ENCODE peak calls at places on chromosomes 6 and 20, in six cellular contexts. One of them, this sample, is unnamed.

GRCh38 chr6:66336171-66336570 is 629.1 kb upstream of the EYS start:
- DNase-seq in Peyer's patch: no peak
- DNase-seq in pancreas: no peak
- DNase-seq in psoas muscle: no peak
- DNase-seq in left lung: no peak
- DNase-seq in cardiac muscle cell: no peak
- DNase-seq in this sample: no peak

GRCh38 chr6:135575629-135576028 is 78.1 kb upstream of the AHI1 start:
- DNase-seq in Peyer's patch: no peak
- DNase-seq in pancreas: no peak
- DNase-seq in psoas muscle: no peak
- DNase-seq in left lung: no peak
- DNase-seq in cardiac muscle cell: no peak
- DNase-seq in this sample: no peak

GRCh38 chr6:15504581-15505350 is 158.1 kb downstream of the DTNBP1 start:
- DNase-seq in Peyer's patch: no peak
- DNase-seq in pancreas: no peak
- DNase-seq in psoas muscle: peak; percentile 87
- DNase-seq in left lung: no peak
- DNase-seq in cardiac muscle cell: no peak
- DNase-seq in this sample: peak; percentile 92

GRCh38 chr6:168533428-168533827 is 92.4 kb downstream of the SMOC2 start:
- DNase-seq in Peyer's patch: no peak
- DNase-seq in pancreas: no peak
- DNase-seq in psoas muscle: no peak
- DNase-seq in left lung: no peak
- DNase-seq in cardiac muscle cell: no peak
- DNase-seq in this sample: peak; percentile 19

GRCh38 chr20:58113706-58114105 is 114.7 kb downstream of the ANKRD60 start:
- DNase-seq in Peyer's patch: no peak
- DNase-seq in pancreas: no peak
- DNase-seq in psoas muscle: no peak
- DNase-seq in left lung: no peak
- DNase-seq in cardiac muscle cell: no peak
- DNase-seq in this sample: peak; percentile 44

GRCh38 chr6:1385129-1386042 is 4.0 kb upstream of the FOXF2 start:
- DNase-seq in Peyer's patch: no peak
- DNase-seq in pancreas: no peak
- DNase-seq in psoas muscle: no peak
- DNase-seq in left lung: no peak
- DNase-seq in cardiac muscle cell: no peak
- DNase-seq in this sample: no peak

GRCh38 chr6:140921366-140922226 is 1211.1 kb upstream of the GJE1 start:
- DNase-seq in Peyer's patch: no peak
- DNase-seq in pancreas: no peak
- DNase-seq in psoas muscle: no peak
- DNase-seq in left lung: no peak
- DNase-seq in cardiac muscle cell: peak; percentile 68
- DNase-seq in this sample: peak; percentile 65

GRCh38 chr6:34474754-34475153 is 8.9 kb downstream of the PACSIN1 start:
- DNase-seq in Peyer's patch: no peak
- DNase-seq in pancreas: no peak
- DNase-seq in psoas muscle: no peak
- DNase-seq in left lung: no peak
- DNase-seq in cardiac muscle cell: no peak
- DNase-seq in this sample: no peak

GRCh38 chr6:17768388-17768787 is 61.7 kb upstream of the NUP153 start:
- DNase-seq in Peyer's patch: no peak
- DNase-seq in pancreas: no peak
- DNase-seq in psoas muscle: no peak
- DNase-seq in left lung: no peak
- DNase-seq in cardiac muscle cell: peak; percentile 66
- DNase-seq in this sample: no peak

GRCh38 chr6:83517500-83517899 is 5.2 kb downstream of the PRSS35 start:
- DNase-seq in Peyer's patch: no peak
- DNase-seq in pancreas: no peak
- DNase-seq in psoas muscle: no peak
- DNase-seq in left lung: no peak
- DNase-seq in cardiac muscle cell: no peak
- DNase-seq in this sample: no peak

GRCh38 chr6:83514877-83515466 is 2.6 kb downstream of the PRSS35 start:
- DNase-seq in Peyer's patch: no peak
- DNase-seq in pancreas: no peak
- DNase-seq in psoas muscle: no peak
- DNase-seq in left lung: no peak
- DNase-seq in cardiac muscle cell: peak; percentile 64
- DNase-seq in this sample: peak; percentile 7

GRCh38 chr6:83509416-83509815 is 2.9 kb upstream of the PRSS35 start:
- DNase-seq in Peyer's patch: no peak
- DNase-seq in pancreas: no peak
- DNase-seq in psoas muscle: no peak
- DNase-seq in left lung: no peak
- DNase-seq in cardiac muscle cell: no peak
- DNase-seq in this sample: no peak

GRCh38 chr6:83511901-83512681 is at the start of gene PRSS35:
- DNase-seq in Peyer's patch: peak; percentile 71
- DNase-seq in pancreas: peak; percentile 81
- DNase-seq in psoas muscle: peak; percentile 58
- DNase-seq in left lung: peak; percentile 88
- DNase-seq in cardiac muscle cell: peak; percentile 87
- DNase-seq in this sample: no peak
- H3K4me3 ChIP-seq in Peyer's patch: peak within 1 kb of the TSS; percentile 0
- H3K4me3 ChIP-seq in pancreas: peak within 1 kb of the TSS; percentile 37
- H3K4me3 ChIP-seq in psoas muscle: peak within 1 kb of the TSS; percentile 51
- H3K4me3 ChIP-seq in left lung: peak within 1 kb of the TSS; percentile 33
- H3K4me3 ChIP-seq in cardiac muscle cell: peak within 1 kb of the TSS; percentile 59
- H3K4me3 ChIP-seq in this sample: no peak within 1 kb of the TSS

GRCh38 chr6:88670369-88670768 is 293.0 kb downstream of the RNGTT start:
- DNase-seq in Peyer's patch: no peak
- DNase-seq in pancreas: no peak
- DNase-seq in psoas muscle: no peak
- DNase-seq in left lung: no peak
- DNase-seq in cardiac muscle cell: no peak
- DNase-seq in this sample: no peak
- H3K9me3 ChIP-seq in Peyer's patch: no peaks in the 10 kb centered on the region
- H3K9me3 ChIP-seq in pancreas: peaks cover 9% of the 10 kb centered on the region
- H3K9me3 ChIP-seq in psoas muscle: peaks cover 5% of the 10 kb centered on the region
- H3K9me3 ChIP-seq in left lung: peaks cover 4% of the 10 kb centered on the region
- H3K9me3 ChIP-seq in cardiac muscle cell: no peaks in the 10 kb centered on the region
- H3K9me3 ChIP-seq in this sample: peaks cover 22% of the 10 kb centered on the region

GRCh38 chr6:137866914-137867684 is at the start of gene TNFAIP3:
- DNase-seq in Peyer's patch: peak; percentile 95
- DNase-seq in pancreas: peak; percentile 96
- DNase-seq in psoas muscle: peak; percentile 97
- DNase-seq in left lung: peak; percentile 97
- DNase-seq in cardiac muscle cell: peak; percentile 93
- DNase-seq in this sample: peak; percentile 93
- H3K4me1 ChIP-seq in Peyer's patch: peaks cover 13% of the 10 kb centered on the region
- H3K4me1 ChIP-seq in pancreas: no peaks in the 10 kb centered on the region
- H3K4me1 ChIP-seq in psoas muscle: peaks cover 39% of the 10 kb centered on the region
- H3K4me1 ChIP-seq in left lung: peaks cover 71% of the 10 kb centered on the region
- H3K4me1 ChIP-seq in cardiac muscle cell: peaks cover 30% of the 10 kb centered on the region
- H3K4me1 ChIP-seq in this sample: peaks cover 46% of the 10 kb centered on the region

DNA sequence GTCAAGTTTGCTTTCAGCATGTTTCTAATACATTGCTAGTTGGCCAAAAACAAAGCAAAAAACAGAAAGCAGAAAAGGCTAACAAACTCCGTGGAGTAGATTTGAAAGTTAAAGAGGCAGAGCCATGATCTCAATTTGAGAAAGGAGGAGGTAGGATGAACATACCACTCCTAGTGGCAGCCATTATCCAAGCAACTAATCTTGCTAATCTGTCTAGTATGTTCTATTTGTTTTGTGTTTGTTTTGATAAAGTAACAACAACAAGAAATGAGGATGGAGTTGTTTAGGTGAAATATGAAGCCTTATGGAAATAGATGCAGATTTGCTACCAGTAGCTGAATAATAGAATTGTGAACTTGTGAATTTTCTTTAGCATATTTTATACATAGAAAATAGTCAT is 295.5 kb upstream of the PRDM1 start:
- DNase-seq in Peyer's patch: no peak
- DNase-seq in pancreas: no peak
- DNase-seq in psoas muscle: no peak
- DNase-seq in left lung: no peak
- DNase-seq in cardiac muscle cell: no peak
- DNase-seq in this sample: no peak
- H3K4me3 ChIP-seq in Peyer's patch: no peak overlapping the region
- H3K4me3 ChIP-seq in pancreas: no peak overlapping the region
- H3K4me3 ChIP-seq in psoas muscle: no peak overlapping the region
- H3K4me3 ChIP-seq in left lung: no peak overlapping the region
- H3K4me3 ChIP-seq in cardiac muscle cell: no peak overlapping the region
- H3K4me3 ChIP-seq in this sample: no peak overlapping the region

GRCh38 chr6:30287139-30287538 is 39.6 kb upstream of the TRIM39 start:
- DNase-seq in Peyer's patch: no peak
- DNase-seq in pancreas: no peak
- DNase-seq in psoas muscle: no peak
- DNase-seq in left lung: no peak
- DNase-seq in cardiac muscle cell: no peak
- DNase-seq in this sample: no peak

GRCh38 chr6:30282522-30282921 is 44.2 kb upstream of the TRIM39 start:
- DNase-seq in Peyer's patch: no peak
- DNase-seq in pancreas: no peak
- DNase-seq in psoas muscle: no peak
- DNase-seq in left lung: no peak
- DNase-seq in cardiac muscle cell: no peak
- DNase-seq in this sample: no peak

GRCh38 chr6:30283761-30284160 is 43.0 kb upstream of the TRIM39 start:
- DNase-seq in Peyer's patch: no peak
- DNase-seq in pancreas: no peak
- DNase-seq in psoas muscle: no peak
- DNase-seq in left lung: no peak
- DNase-seq in cardiac muscle cell: no peak
- DNase-seq in this sample: no peak
- H3K9me3 ChIP-seq in Peyer's patch: no peaks in the 10 kb centered on the region
- H3K9me3 ChIP-seq in pancreas: peaks cover 12% of the 10 kb centered on the region
- H3K9me3 ChIP-seq in psoas muscle: peaks cover 84% of the 10 kb centered on the region
- H3K9me3 ChIP-seq in left lung: peaks cover 4% of the 10 kb centered on the region
- H3K9me3 ChIP-seq in cardiac muscle cell: no peaks in the 10 kb centered on the region
- H3K9me3 ChIP-seq in this sample: peaks cover 16% of the 10 kb centered on the region

DNA sequence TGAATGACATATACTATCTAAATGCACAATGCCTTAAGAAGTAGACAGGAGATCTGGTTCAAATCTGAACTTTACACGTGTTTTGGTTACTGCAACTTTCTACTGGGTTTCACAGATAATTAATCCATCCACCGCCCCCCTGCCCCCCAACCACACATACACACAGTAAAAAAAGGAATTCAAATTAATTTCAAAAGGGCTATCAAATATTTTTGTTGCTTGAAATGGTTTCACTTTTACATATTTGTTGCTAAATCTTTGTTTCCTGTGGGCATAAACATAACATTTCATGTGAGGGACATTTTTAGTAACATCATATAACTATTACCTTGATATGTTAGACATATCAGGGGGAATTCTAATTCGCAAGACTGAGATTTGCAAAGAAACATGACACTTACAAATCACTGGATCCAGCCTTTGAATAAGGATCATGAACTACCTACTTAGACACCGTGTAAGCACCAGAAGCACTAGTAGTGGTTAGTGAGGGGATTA is 7.5 kb downstream of the NEDD9 start:
- DNase-seq in Peyer's patch: no peak
- DNase-seq in pancreas: no peak
- DNase-seq in psoas muscle: no peak
- DNase-seq in left lung: no peak
- DNase-seq in cardiac muscle cell: no peak
- DNase-seq in this sample: no peak
- H3K4me1 ChIP-seq in Peyer's patch: peaks cover 35% of the 10 kb centered on the region
- H3K4me1 ChIP-seq in pancreas: peaks cover 7% of the 10 kb centered on the region
- H3K4me1 ChIP-seq in psoas muscle: no peaks in the 10 kb centered on the region
- H3K4me1 ChIP-seq in left lung: peaks cover 76% of the 10 kb centered on the region
- H3K4me1 ChIP-seq in cardiac muscle cell: peaks cover 63% of the 10 kb centered on the region
- H3K4me1 ChIP-seq in this sample: no peaks in the 10 kb centered on the region

DNA sequence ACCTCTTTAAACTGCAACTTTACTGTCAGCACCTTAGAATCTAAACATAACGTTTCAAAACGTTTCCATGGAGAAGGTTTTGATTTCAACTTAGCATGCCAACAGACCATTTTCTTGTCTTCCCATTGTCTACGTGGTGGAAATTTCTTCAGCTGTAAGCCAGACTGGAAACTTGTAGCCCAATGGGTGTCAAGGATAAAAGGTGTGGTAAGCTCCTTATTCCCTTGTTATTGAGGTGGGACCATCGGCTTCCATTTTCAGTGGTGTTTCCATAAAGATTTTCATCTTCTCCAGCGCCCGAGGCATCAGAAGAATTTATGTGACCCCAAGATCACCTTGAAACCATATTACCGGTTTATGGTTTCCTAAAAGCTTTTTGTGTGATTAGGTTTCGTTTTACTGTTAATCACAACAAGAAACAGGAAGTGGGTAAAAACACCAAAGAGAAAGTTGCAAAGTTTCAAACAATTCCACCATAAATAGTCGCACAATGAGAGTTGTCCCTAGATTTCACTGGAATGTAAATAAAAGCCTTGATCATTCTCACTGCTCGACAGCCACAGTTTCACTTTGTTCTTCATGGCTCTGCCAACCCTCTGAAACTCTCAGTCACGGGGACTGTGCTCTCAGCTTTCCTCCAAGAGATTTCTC is 62.9 kb upstream of the CD2AP start:
- DNase-seq in Peyer's patch: no peak
- DNase-seq in pancreas: no peak
- DNase-seq in psoas muscle: no peak
- DNase-seq in left lung: no peak
- DNase-seq in cardiac muscle cell: no peak
- DNase-seq in this sample: no peak
- H3K4me3 ChIP-seq in Peyer's patch: peak overlapping the region; percentile 29
- H3K4me3 ChIP-seq in pancreas: peak overlapping the region; percentile 37
- H3K4me3 ChIP-seq in psoas muscle: peak overlapping the region; percentile 64
- H3K4me3 ChIP-seq in left lung: peak overlapping the region; percentile 32
- H3K4me3 ChIP-seq in cardiac muscle cell: no peak overlapping the region
- H3K4me3 ChIP-seq in this sample: peak overlapping the region; percentile 52

DNA sequence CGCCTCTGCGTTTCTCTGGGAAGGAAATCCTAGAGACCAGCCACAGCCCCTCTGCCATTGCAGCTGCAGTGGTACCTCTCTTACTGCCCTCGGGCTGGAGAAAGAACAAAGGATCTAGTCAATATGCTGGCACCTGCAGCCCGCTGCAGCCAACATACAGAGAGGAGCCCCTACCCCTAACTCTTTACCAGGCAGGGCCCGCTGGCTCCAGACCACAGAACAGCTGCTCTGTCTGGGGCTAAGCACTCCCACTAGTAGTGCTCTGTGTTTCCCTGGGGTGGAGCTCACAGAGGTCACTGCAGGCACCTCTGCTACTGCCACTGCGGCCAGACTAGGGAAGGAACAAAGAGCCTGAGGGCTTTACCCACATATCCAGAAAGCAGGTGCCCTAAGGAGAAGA is 93.8 kb upstream of the IMPG1 start:
- DNase-seq in Peyer's patch: no peak
- DNase-seq in pancreas: no peak
- DNase-seq in psoas muscle: no peak
- DNase-seq in left lung: peak; percentile 25
- DNase-seq in cardiac muscle cell: no peak
- DNase-seq in this sample: peak; percentile 86
- H3K9me3 ChIP-seq in Peyer's patch: no peaks in the 10 kb centered on the region
- H3K9me3 ChIP-seq in pancreas: no peaks in the 10 kb centered on the region
- H3K9me3 ChIP-seq in psoas muscle: no peaks in the 10 kb centered on the region
- H3K9me3 ChIP-seq in left lung: no peaks in the 10 kb centered on the region
- H3K9me3 ChIP-seq in cardiac muscle cell: no peaks in the 10 kb centered on the region
- H3K9me3 ChIP-seq in this sample: peaks cover 8% of the 10 kb centered on the region